ENCODE peak calls at places on chromosomes 11 and 22, in five cellular contexts. T, L, Q, V and X are unnamed samples.

GRCh38 chr11:128716231-128716630 is 22.4 kb downstream of the FLI1 start:
- DNase-seq in V (no peak), L (no peak), Q (no peak), T (no peak), X (no peak)

GRCh38 chr11:128837627-128838026 is 29.5 kb downstream of the KCNJ1 start:
- DNase-seq in Q (no peak), T (no peak), V (no peak), L (no peak), X (no peak)

GRCh38 chr11:98967005-98967404 is 53.7 kb upstream of the CNTN5 start:
- DNase-seq in Q (no peak), L (no peak), V (no peak), T (no peak), X (no peak)

GRCh38 chr22:48147831-48148230 is 1385.4 kb downstream of the TBC1D22A start:
- DNase-seq in V (no peak), T (no peak), L (no peak), Q (no peak), X (no peak)

GRCh38 chr22:32476804-32477203 is 2.2 kb downstream of the FBXO7 start:
- DNase-seq in L (no peak), Q (no peak), V (no peak), T (no peak), X (no peak)

GRCh38 chr11:133133053-133133452 is 399.2 kb downstream of the OPCML start:
- DNase-seq in L (no peak), Q (no peak), V (no peak), T (no peak), X (no peak)

GRCh38 chr22:28922540-28923244 is 39.3 kb downstream of the ZNRF3 start:
- DNase-seq in Q (no peak), L (no peak), V (no peak), T (no peak), X (no peak)

GRCh38 chr11:28123151-28123571 is 15.0 kb downstream of the METTL15 start:
- DNase-seq in L (no peak), V (no peak), Q (no peak), T (no peak), X (no peak)

GRCh38 chr22:30212363-30212995 is 34.1 kb downstream of the LIF start:
- DNase-seq in T (no peak), L (peak; percentile 82), Q (no peak), V (no peak), X (no peak)

GRCh38 chr11:64226507-64227051 is 505 bp downstream of the NUDT22 start:
- DNase-seq in L (peak; percentile 73), T (peak; percentile 76), Q (peak; percentile 82), V (peak; percentile 86), X (peak; percentile 84)

GRCh38 chr11:114607753-114608459 is 12.3 kb upstream of the NXPE4 start:
- DNase-seq in T (no peak), V (no peak), Q (no peak), L (no peak), X (no peak)

GRCh38 chr11:94513091-94513490 is 830 bp downstream of the C11orf97 start:
- DNase-seq in V (no peak), L (no peak), T (no peak), Q (no peak), X (no peak)

GRCh38 chr11:110367571-110367970 is 62.2 kb upstream of the FDX1 start:
- DNase-seq in V (no peak), T (no peak), Q (no peak), L (no peak), X (no peak)

GRCh38 chr11:108819957-108820356 is 155.1 kb downstream of the DDX10 start:
- DNase-seq in L (no peak), V (no peak), T (no peak), Q (no peak), X (no peak)

GRCh38 chr11:110317516-110317932 is 21.1 kb upstream of the RDX start:
- DNase-seq in Q (no peak), V (no peak), T (no peak), L (no peak), X (no peak)

GRCh38 chr11:67486481-67487195 is 3.8 kb downstream of the AIP start:
- DNase-seq in L (no peak), V (peak; percentile 86), T (no peak), Q (peak; percentile 87), X (peak; percentile 85)

GRCh38 chr11:45896392-45897068 is 10.5 kb downstream of the FREY1 start:
- DNase-seq in V (no peak), T (no peak), L (no peak), Q (no peak), X (no peak)

GRCh38 chr11:131253885-131254204 is 116.6 kb upstream of the NTM start:
- DNase-seq in V (no peak), T (no peak), Q (no peak), L (no peak), X (no peak)

GRCh38 chr11:28727254-28727653 is 619.1 kb downstream of the METTL15 start:
- DNase-seq in V (no peak), Q (no peak), T (no peak), L (no peak), X (no peak)

GRCh38 chr22:20125201-20126174 is 6.1 kb upstream of the ZDHHC8 start:
- DNase-seq in Q (no peak), L (no peak), V (no peak), T (no peak), X (no peak)

GRCh38 chr22:40666151-40666848 is 13.0 kb upstream of the MCHR1 start:
- DNase-seq in L (no peak), V (no peak), T (peak; percentile 65), Q (no peak), X (no peak)

GRCh38 chr11:77508031-77508430 is 34.1 kb upstream of the PAK1 start:
- DNase-seq in Q (no peak), T (no peak), L (no peak), V (no peak), X (no peak)
- TF ChIP-seq CTCF in Q (no peak), T (no peak), L (no peak), V (no peak), X (no peak)

GRCh38 chr22:43090130-43090789 is 1.1 kb upstream of the TTLL1 start:
- DNase-seq in V (peak; percentile 86), Q (peak; percentile 38), L (peak; percentile 55), T (peak; percentile 36), X (peak; percentile 83)
- TF ChIP-seq CTCF in V (no peak), Q (peak; percentile 46), L (peak; percentile 9), T (peak; percentile 9), X (peak; percentile 39)

GRCh38 chr11:43802509-43802908 is 78.1 kb upstream of the ALKBH3 start:
- DNase-seq in V (no peak), L (no peak), Q (no peak), T (no peak), X (no peak)
- TF ChIP-seq CTCF in V (no peak), L (no peak), Q (peak; percentile 32), T (no peak), X (no peak)

GRCh38 chr11:113431746-113432145 is 43.5 kb downstream of the DRD2 start:
- DNase-seq in Q (no peak), V (no peak), T (no peak), L (no peak), X (no peak)

GRCh38 chr11:113440816-113441215 is 34.4 kb downstream of the DRD2 start:
- DNase-seq in Q (no peak), V (no peak), L (no peak), T (no peak), X (no peak)

GRCh38 chr11:113435190-113435968 is 39.8 kb downstream of the DRD2 start:
- DNase-seq in L (no peak), V (no peak), T (no peak), Q (no peak), X (no peak)

DNA sequence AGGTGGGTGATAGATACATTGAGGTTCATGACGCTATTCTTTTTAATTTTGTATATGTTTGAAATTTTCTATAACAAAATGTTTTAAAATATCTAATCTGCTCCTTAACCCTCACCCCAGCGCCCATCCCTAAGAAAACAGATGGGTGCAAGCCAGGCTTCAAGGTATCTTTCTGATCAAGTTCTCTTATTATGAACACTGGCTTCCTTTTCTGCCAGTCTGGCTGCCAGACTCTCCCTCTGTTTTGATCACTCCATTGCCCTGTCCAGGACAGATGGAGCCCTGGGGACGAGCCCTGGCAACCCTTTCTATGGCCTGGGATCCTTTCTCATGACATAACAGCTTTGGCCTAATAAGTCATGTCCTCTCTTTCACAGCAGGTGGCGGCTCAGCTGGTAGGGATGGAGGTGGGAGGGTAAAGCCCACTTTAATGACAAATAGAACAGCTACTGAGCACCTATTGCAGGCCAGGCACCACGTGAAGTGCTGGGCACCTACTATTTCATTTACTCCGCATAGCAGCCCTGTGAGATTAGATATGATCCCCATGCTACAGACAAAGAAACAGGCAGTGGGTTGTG is 38.4 kb downstream of the DRD2 start:
- DNase-seq in Q (no peak), V (no peak), L (no peak), T (no peak), X (no peak)
- TF ChIP-seq CTCF in Q (no peak), V (no peak), L (no peak), T (no peak), X (no peak)

GRCh38 chr11:792873-793272 is 3.0 kb upstream of the CEND1 start:
- DNase-seq in L (no peak), T (no peak), Q (no peak), V (no peak), X (no peak)
- TF ChIP-seq CTCF in L (no peak), T (no peak), Q (no peak), V (no peak), X (no peak)

GRCh38 chr11:115676206-115676605 is 172.0 kb upstream of the CADM1 start:
- DNase-seq in T (no peak), L (no peak), Q (no peak), V (no peak), X (no peak)
- TF ChIP-seq CTCF in T (no peak), L (no peak), Q (no peak), V (no peak), X (no peak)